ENCODE peak calls at places on chromosome 18, in seven cellular contexts. N is amniotic stem cell; W is GM06990; Y is foreskin melanocyte; C is Caco-2; B is A172; L is activated naive CD4-positive, alpha-beta T cell treated with anti-CD3 and anti-CD28 coated beads, Interleukin-2, amount 10 ng/mL, durations not matched to agents 7 days and 5 days. G is an unnamed sample.

GRCh38 chr18:61893971-61894750 is 1.4 kb upstream of the RNF152 start:
- DNase-seq in N (peak; percentile 15), B (peak; percentile 12), C (peak; percentile 50), Y (no peak), W (peak; percentile 66), L (peak; percentile 78), G (peak; percentile 14)

GRCh38 chr18:12388440-12388839 is 11.4 kb upstream of the AFG3L2 start:
- DNase-seq in C (no peak), N (no peak), Y (no peak), W (no peak), L (no peak), B (no peak), G (no peak)

GRCh38 chr18:76573325-76574025 is 78.4 kb upstream of the ZNF516 start:
- DNase-seq in W (no peak), B (peak; percentile 39), C (no peak), N (no peak), L (no peak), Y (peak; percentile 32), G (peak; percentile 29)

GRCh38 chr18:7608174-7608550 is 41.0 kb downstream of the PTPRM start:
- DNase-seq in B (no peak), C (no peak), N (no peak), W (no peak), L (no peak), Y (peak; percentile 46), G (peak; percentile 15)

GRCh38 chr18:3675446-3675845 is 225.5 kb downstream of the TGIF1 start:
- DNase-seq in W (no peak), L (no peak), N (no peak), B (peak; percentile 75), Y (no peak), C (no peak), G (peak; percentile 88)

GRCh38 chr18:12741351-12741750 is 38.5 kb downstream of the PSMG2 start:
- DNase-seq in Y (no peak), B (peak; percentile 84), N (no peak), W (no peak), C (no peak), L (no peak), G (no peak)

GRCh38 chr18:53937037-53937436 is 287.4 kb downstream of the MBD2 start:
- DNase-seq in C (no peak), Y (peak; percentile 2), W (no peak), N (no peak), B (no peak), L (no peak), G (no peak)

GRCh38 chr18:2881490-2882195 is 34.8 kb downstream of the EMILIN2 start:
- DNase-seq in C (no peak), W (no peak), N (peak; percentile 53), Y (no peak), L (peak; percentile 50), B (no peak), G (peak; percentile 80)

GRCh38 chr18:50177294-50177992 is 17.5 kb downstream of the MYO5B start:
- DNase-seq in W (no peak), C (no peak), B (no peak), Y (no peak), N (no peak), L (no peak), G (no peak)

GRCh38 chr18:55522011-55522410 is 66.0 kb downstream of the TCF4 start:
- DNase-seq in N (no peak), L (peak; percentile 31), B (no peak), W (no peak), Y (peak; percentile 9), C (no peak), G (no peak)

GRCh38 chr18:57437782-57438668 is 2.9 kb downstream of the ONECUT2 start:
- DNase-seq in W (peak; percentile 68), Y (peak; percentile 20), N (no peak), L (no peak), C (peak; percentile 64), B (peak; percentile 49), G (peak; percentile 79)

GRCh38 chr18:79930020-79930642 is 21.3 kb downstream of the SLC66A2 start:
- DNase-seq in W (no peak), B (no peak), N (no peak), Y (no peak), L (no peak), C (no peak), G (no peak)

G was measured in kidney glomerular epithelial cell.